ENCODE peak calls at places on chromosomes 11 and 22, in four cellular contexts. A, V, Y and D are unnamed samples.

GRCh38 chr11:76629853-76630599 is 40.5 kb downstream of the LRRC32 start:
- DNase-seq in A (no peak), V (peak), Y (peak), D (peak)

GRCh38 chr11:45748801-45749200 is 56.1 kb upstream of the SLC35C1 start:
- DNase-seq in A (no peak), V (no peak), Y (no peak), D (no peak)

GRCh38 chr11:19735512-19735911 is 22.9 kb downstream of the NAV2 start:
- DNase-seq in A (no peak), V (no peak), Y (no peak), D (no peak)

GRCh38 chr22:21707677-21708076 is 27.9 kb downstream of the YPEL1 start:
- DNase-seq in A (no peak), V (no peak), Y (no peak), D (no peak)

GRCh38 chr11:122755409-122755808 is 82.9 kb upstream of the CRTAM start:
- DNase-seq in A (no peak), V (no peak), Y (no peak), D (peak)

GRCh38 chr22:37021710-37022482 is 2.4 kb downstream of the MPST start:
- DNase-seq in A (no peak), V (peak), Y (no peak), D (peak)

GRCh38 chr11:43899094-43899493 is 18.5 kb downstream of the ALKBH3 start:
- DNase-seq in A (no peak), V (no peak), Y (no peak), D (no peak)

GRCh38 chr22:28034760-28035401 is 115.8 kb upstream of the PITPNB start:
- DNase-seq in A (no peak), V (no peak), Y (peak), D (no peak)